ENCODE peak calls at places on chromosomes 11 and 22, in four cellular contexts. H is Peyer's patch, A is SK-N-SH, M is iris pigment epithelial cell. Y is an unnamed sample.

GRCh38 chr11:83092488-83093384 is 21.0 kb upstream of the RAB30 start:
- DNase-seq in H (peak), A (peak), M (peak), Y (no peak)

GRCh38 chr11:6693342-6694228 is 10.4 kb upstream of the MRPL17 start:
- DNase-seq in H (no peak), A (no peak), M (peak), Y (peak)

GRCh38 chr11:83039566-83039965 is 32.1 kb downstream of the RAB30 start:
- DNase-seq in H (no peak), A (no peak), M (no peak), Y (no peak)

GRCh38 chr22:44658371-44658953 is 43.5 kb upstream of the PRR5 start:
- DNase-seq in H (no peak), A (peak), M (peak), Y (no peak)

GRCh38 chr11:134853972-134854371 is 441.9 kb upstream of the B3GAT1 start:
- DNase-seq in H (no peak), A (no peak), M (no peak), Y (no peak)

GRCh38 chr22:46031066-46031465 is 54.1 kb upstream of the WNT7B start:
- DNase-seq in H (peak), A (no peak), M (no peak), Y (no peak)

GRCh38 chr11:87298155-87298554 is 260.4 kb downstream of the TMEM135 start:
- DNase-seq in H (no peak), A (no peak), M (no peak), Y (no peak)

GRCh38 chr11:86518211-86518610 is 143.5 kb downstream of the CCDC81 start:
- DNase-seq in H (no peak), A (no peak), M (no peak), Y (no peak)

GRCh38 chr11:34680206-34680605 is 59.3 kb downstream of the EHF start:
- DNase-seq in H (no peak), A (no peak), M (no peak), Y (no peak)

GRCh38 chr11:35559949-35560348 is 34.5 kb upstream of the PAMR1 start:
- DNase-seq in H (no peak), A (no peak), M (no peak), Y (no peak)

GRCh38 chr11:16812274-16812673 is 73.8 kb downstream of the C11orf58 start:
- DNase-seq in H (no peak), A (no peak), M (no peak), Y (no peak)

GRCh38 chr11:46499821-46500220 is 94.0 kb downstream of the AMBRA1 start:
- DNase-seq in H (no peak), A (no peak), M (no peak), Y (no peak)

GRCh38 chr11:129315781-129316579 is 59.7 kb upstream of the BARX2 start:
- DNase-seq in H (peak), A (no peak), M (no peak), Y (no peak)

GRCh38 chr11:70191495-70192140 is 11.5 kb upstream of the FADD start:
- DNase-seq in H (peak), A (peak), M (peak), Y (peak)

GRCh38 chr11:45886816-45887520 is 1.5 kb downstream of the MAPK8IP1 start:
- DNase-seq in H (no peak), A (no peak), M (no peak), Y (no peak)

GRCh38 chr11:63573881-63574855 is 11.0 kb upstream of the PLAAT2 start:
- DNase-seq in H (peak), A (no peak), M (peak), Y (no peak)

GRCh38 chr11:104198576-104198975 is 34.6 kb upstream of the PDGFD start:
- DNase-seq in H (no peak), A (no peak), M (peak), Y (no peak)

GRCh38 chr11:113949891-113950290 is 25.0 kb upstream of the HTR3A start:
- DNase-seq in H (no peak), A (no peak), M (no peak), Y (no peak)

GRCh38 chr11:57464343-57465181 is 4.2 kb downstream of the RTN4RL2 start:
- DNase-seq in H (no peak), A (peak), M (no peak), Y (no peak)

GRCh38 chr11:118645066-118645715 is 34.3 kb downstream of the TREH start:
- DNase-seq in H (no peak), A (no peak), M (no peak), Y (no peak)

GRCh38 chr11:132471491-132471890 is 1060.8 kb downstream of the OPCML start:
- DNase-seq in H (no peak), A (no peak), M (no peak), Y (no peak)

GRCh38 chr22:17418890-17419324 is 49.6 kb downstream of the CECR2 start:
- DNase-seq in H (no peak), A (no peak), M (no peak), Y (no peak)

GRCh38 chr22:48899523-48900326 is 927.9 kb downstream of the BRD1 start:
- DNase-seq in H (peak), A (no peak), M (no peak), Y (peak)

GRCh38 chr22:40512426-40513136 is 123.9 kb downstream of the MRTFA start:
- DNase-seq in H (no peak), A (no peak), M (peak), Y (no peak)

GRCh38 chr11:65112551-65113360 is 1.1 kb downstream of the TM7SF2 start:
- DNase-seq in H (peak), A (peak), M (peak), Y (no peak)

GRCh38 chr11:60781286-60782044 is 3.7 kb upstream of the MS4A10 start:
- DNase-seq in H (peak), A (no peak), M (no peak), Y (no peak)

GRCh38 chr11:8082391-8083087 is 1.5 kb downstream of the TUB start:
- DNase-seq in H (no peak), A (peak), M (no peak), Y (no peak)

GRCh38 chr11:19326499-19326898 is 85.8 kb upstream of the E2F8 start:
- DNase-seq in H (no peak), A (no peak), M (peak), Y (no peak)

GRCh38 chr11:96781082-96781481 is 391.3 kb downstream of the JRKL start:
- DNase-seq in H (no peak), A (no peak), M (no peak), Y (no peak)

GRCh38 chr22:47035443-47035881 is 273.0 kb downstream of the TBC1D22A start:
- DNase-seq in H (no peak), A (peak), M (no peak), Y (no peak)